ENCODE peak calls at places on chromosomes 12 and 14, in four cellular contexts. V, N, Q and S are unnamed samples.

GRCh38 chr12:105522166-105522825 is 191.8 kb downstream of the C12orf75 start:
- DNase-seq in N (no peak), V (no peak), Q (no peak), S (no peak)

GRCh38 chr14:74618078-74618952 is 6.3 kb upstream of the LTBP2 start:
- DNase-seq in V (peak), Q (peak), N (peak), S (no peak)

GRCh38 chr12:95402096-95402495 is 71.9 kb upstream of the METAP2 start:
- DNase-seq in V (no peak), N (no peak), Q (no peak), S (no peak)

GRCh38 chr12:112308184-112308583 is 74.0 kb downstream of the HECTD4 start:
- DNase-seq in V (no peak), Q (no peak), N (no peak), S (no peak)

GRCh38 chr12:5383961-5384360 is 47.9 kb upstream of the NTF3 start:
- DNase-seq in Q (no peak), N (no peak), V (no peak), S (no peak)

GRCh38 chr14:77622562-77622961 is 6.1 kb upstream of the SPTLC2 start:
- DNase-seq in N (no peak), V (no peak), Q (peak), S (no peak)

GRCh38 chr14:93078830-93079229 is 36.9 kb downstream of the ITPK1 start:
- DNase-seq in N (no peak), V (no peak), Q (no peak), S (no peak)

GRCh38 chr14:93063393-93063792 is 52.3 kb downstream of the ITPK1 start:
- DNase-seq in Q (no peak), V (no peak), N (no peak), S (no peak)

GRCh38 chr14:67837011-67837624 is 17.5 kb downstream of the RAD51B start:
- DNase-seq in N (peak), V (no peak), Q (peak), S (peak)

GRCh38 chr12:55713721-55714120 is 2.1 kb upstream of the BLOC1S1 start:
- DNase-seq in Q (no peak), V (no peak), N (no peak), S (no peak)

GRCh38 chr12:109648446-109648980 is 65.1 kb upstream of the FAM222A start:
- DNase-seq in N (no peak), Q (no peak), V (peak), S (no peak)

GRCh38 chr14:32372154-32372553 is 43.1 kb downstream of the AKAP6 start:
- DNase-seq in Q (no peak), N (no peak), V (no peak), S (no peak)

GRCh38 chr12:11727133-11727664 is 77.7 kb downstream of the ETV6 start:
- DNase-seq in V (no peak), Q (no peak), N (no peak), S (no peak)

GRCh38 chr12:42790761-42791151 is 201.2 kb upstream of the PRICKLE1 start:
- DNase-seq in Q (no peak), N (peak), V (no peak), S (no peak)

GRCh38 chr12:105897311-105897725 is 241.4 kb downstream of the NUAK1 start:
- DNase-seq in N (no peak), Q (no peak), V (no peak), S (no peak)

GRCh38 chr14:79831198-79831890 is 380.0 kb downstream of the DIO2 start:
- DNase-seq in Q (no peak), N (no peak), V (no peak), S (no peak)

GRCh38 chr12:122080149-122081107 is 1.9 kb downstream of the MLXIP start:
- DNase-seq in Q (peak), N (no peak), V (peak), S (no peak)

GRCh38 chr14:32720927-32721326 is 217.8 kb upstream of the NPAS3 start:
- DNase-seq in V (no peak), N (no peak), Q (no peak), S (peak)

GRCh38 chr14:96178674-96179321 is 25.8 kb upstream of the BDKRB2 start:
- DNase-seq in N (no peak), Q (no peak), V (peak), S (no peak)

GRCh38 chr12:88623777-88624548 is 43.7 kb upstream of the KITLG start:
- DNase-seq in V (no peak), N (no peak), Q (no peak), S (no peak)

GRCh38 chr12:123017753-123018152 is 37.3 kb downstream of the ARL6IP4 start:
- DNase-seq in V (no peak), N (no peak), Q (no peak), S (no peak)

GRCh38 chr14:35386673-35387125 is 17.9 kb downstream of the NFKBIA start:
- DNase-seq in V (no peak), N (no peak), Q (no peak), S (no peak)

GRCh38 chr14:69957986-69958385 is 78.8 kb downstream of the SMOC1 start:
- DNase-seq in N (no peak), Q (no peak), V (no peak), S (no peak)

GRCh38 chr12:80268924-80269749 is 169.8 kb downstream of the OTOGL start:
- DNase-seq in V (no peak), N (peak), Q (no peak), S (no peak)

GRCh38 chr14:72665259-72665658 is 228.6 kb downstream of the DPF3 start:
- DNase-seq in Q (no peak), N (peak), V (no peak), S (no peak)

GRCh38 chr12:130026608-130027176 is 122.9 kb upstream of the TMEM132D start:
- DNase-seq in Q (peak), N (no peak), V (no peak), S (no peak)

GRCh38 chr14:32683679-32684078 is 255.0 kb upstream of the NPAS3 start:
- DNase-seq in V (no peak), Q (no peak), N (no peak), S (no peak)

GRCh38 chr14:89125216-89125615 is 291.8 kb downstream of the FOXN3 start:
- DNase-seq in Q (no peak), N (no peak), V (no peak), S (no peak)

GRCh38 chr14:90785876-90786450 is 30.3 kb downstream of the TTC7B start:
- DNase-seq in N (no peak), V (no peak), Q (no peak), S (no peak)

GRCh38 chr14:59374048-59374447 is 91.1 kb downstream of the GPR135 start:
- DNase-seq in Q (no peak), N (no peak), V (no peak), S (no peak)

GRCh38 chr12:92503029-92503931 is 199.5 kb upstream of the PLEKHG7 start:
- DNase-seq in N (no peak), Q (no peak), V (no peak), S (no peak)

GRCh38 chr14:96138241-96138640 is 66.4 kb upstream of the BDKRB2 start:
- DNase-seq in Q (no peak), N (no peak), V (no peak), S (no peak)

GRCh38 chr12:105457026-105457425 is 126.5 kb downstream of the C12orf75 start:
- DNase-seq in Q (no peak), N (no peak), V (no peak), S (no peak)

GRCh38 chr14:21486640-21487087 is 9.7 kb downstream of the TOX4 start:
- DNase-seq in N (no peak), V (no peak), Q (no peak), S (no peak)

GRCh38 chr12:111429760-111430417 is 24.2 kb downstream of the SH2B3 start:
- DNase-seq in V (no peak), Q (no peak), N (no peak), S (no peak)

GRCh38 chr12:25957898-25958253 is 606 bp upstream of the RASSF8 start:
- DNase-seq in Q (no peak), V (no peak), N (no peak), S (no peak)

GRCh38 chr12:71541583-71541982 is 102.0 kb downstream of the LGR5 start:
- DNase-seq in Q (no peak), N (no peak), V (no peak), S (no peak)

GRCh38 chr14:96489327-96489726 is 12.9 kb upstream of the PAPOLA start:
- DNase-seq in V (no peak), Q (no peak), N (no peak), S (no peak)

GRCh38 chr12:106329231-106329985 is 26.9 kb downstream of the TCP11L2 start:
- DNase-seq in N (no peak), V (no peak), Q (no peak), S (no peak)

GRCh38 chr12:75908961-75909699 is 122.4 kb downstream of the PHLDA1 start:
- DNase-seq in Q (peak), V (no peak), N (no peak), S (no peak)

GRCh38 chr12:75913502-75914110 is 118.0 kb downstream of the PHLDA1 start:
- DNase-seq in Q (no peak), V (no peak), N (no peak), S (no peak)

GRCh38 chr12:75905975-75906374 is 125.6 kb downstream of the PHLDA1 start:
- DNase-seq in Q (no peak), N (no peak), V (no peak), S (no peak)

GRCh38 chr12:75909714-75910451 is 121.7 kb downstream of the PHLDA1 start:
- DNase-seq in Q (no peak), N (no peak), V (no peak), S (no peak)

DNA sequence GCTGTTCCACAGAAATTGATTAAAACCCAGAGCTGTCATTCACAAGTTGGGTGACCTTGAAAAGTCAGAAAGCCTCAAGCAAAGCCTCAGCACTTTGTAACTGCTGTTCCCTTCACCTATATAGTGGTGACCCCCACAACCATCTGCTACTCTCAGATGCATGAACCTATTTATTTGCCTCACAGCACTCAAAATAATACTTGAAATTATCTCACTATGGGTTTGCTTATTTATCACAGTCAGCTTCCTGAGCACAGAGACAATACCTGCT is 121.2 kb downstream of the PHLDA1 start:
- DNase-seq in V (no peak), N (no peak), Q (no peak), S (no peak)
- TF ChIP-seq POLR2AphosphoS5 in V (no peak), N (no peak), Q (no peak), S (no peak)

GRCh38 chr12:116274552-116275375 is 2.7 kb downstream of the MED13L start:
- DNase-seq in N (no peak), Q (no peak), V (no peak), S (no peak)
- H3K4me3 ChIP-seq in N (peak), Q (peak), V (no peak), S (peak)

DNA sequence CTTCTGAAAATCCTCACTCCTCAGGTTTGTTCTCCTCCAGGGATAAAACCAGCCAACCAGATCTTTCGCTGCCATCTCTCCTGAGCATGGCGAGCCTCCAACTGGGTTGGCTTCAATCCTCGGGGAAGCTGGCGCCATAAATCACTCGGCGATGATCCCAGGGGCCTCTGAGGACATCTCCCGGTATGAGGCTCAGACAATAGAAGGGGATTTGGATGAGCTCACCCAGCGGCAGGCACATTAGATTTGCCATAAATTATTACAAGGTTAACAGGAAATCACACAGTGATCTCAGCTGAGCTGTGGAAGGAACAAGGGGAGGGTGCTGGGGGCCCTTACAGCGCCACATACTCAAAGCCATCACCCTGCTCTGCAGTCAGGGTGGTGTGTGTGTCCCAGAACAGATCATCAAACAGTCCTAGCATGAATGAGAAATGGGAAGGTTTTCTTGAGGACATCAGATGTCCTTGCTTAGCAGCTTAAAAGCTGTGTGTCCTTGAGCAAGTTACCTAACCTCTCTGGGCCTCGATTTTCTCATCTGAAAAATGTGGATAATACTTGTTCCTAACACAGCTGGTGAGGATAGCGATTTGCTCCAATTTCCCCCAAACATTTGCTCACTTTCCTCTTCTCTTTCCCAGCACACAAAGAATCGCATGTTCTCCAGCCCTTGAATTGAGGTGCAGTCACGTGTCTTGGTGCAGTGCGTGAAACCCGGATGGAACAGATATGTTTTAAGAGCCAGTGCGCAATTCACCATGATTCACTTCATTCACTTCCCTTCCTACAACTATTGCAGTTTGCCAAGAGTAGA is 142.8 kb downstream of the SCARB1 start:
- DNase-seq in N (no peak), V (no peak), Q (peak), S (peak)
- TF ChIP-seq POLR2AphosphoS5 in N (no peak), V (peak), Q (no peak), S (peak)

DNA sequence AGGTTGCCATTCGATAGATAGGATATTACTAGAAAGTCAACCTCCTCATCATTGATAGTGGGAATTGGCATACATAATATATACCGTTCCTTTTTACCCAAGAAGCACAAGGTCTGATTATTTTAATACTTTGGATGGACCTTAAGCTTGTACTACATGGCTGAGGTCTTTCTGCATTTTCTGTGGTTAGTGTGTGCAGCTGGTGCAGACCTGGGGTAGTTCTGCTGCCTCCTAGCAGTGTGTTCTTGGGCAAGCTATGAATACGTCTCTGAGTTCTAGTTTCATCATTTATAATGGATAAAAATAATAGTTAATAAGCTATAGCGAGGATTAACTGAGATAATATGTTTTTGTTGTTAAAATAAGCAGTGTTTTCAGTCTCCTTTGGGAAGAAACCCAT is 2.2 kb downstream of the ZDHHC17 start:
- DNase-seq in V (no peak), Q (no peak), N (no peak), S (no peak)
- H3K4me3 ChIP-seq in V (no peak), Q (no peak), N (no peak), S (no peak)

GRCh38 chr12:101931498-101932326 is 54.3 kb downstream of the DRAM1 start:
- DNase-seq in V (no peak), N (no peak), Q (no peak), S (no peak)

GRCh38 chr12:101939306-101939705 is 61.9 kb downstream of the DRAM1 start:
- DNase-seq in N (no peak), V (no peak), Q (no peak), S (no peak)

GRCh38 chr12:101939856-101940265 is 62.5 kb downstream of the DRAM1 start:
- DNase-seq in Q (peak), V (no peak), N (peak), S (peak)

GRCh38 chr12:101933866-101934514 is 56.6 kb downstream of the DRAM1 start:
- DNase-seq in Q (no peak), V (no peak), N (no peak), S (no peak)

DNA sequence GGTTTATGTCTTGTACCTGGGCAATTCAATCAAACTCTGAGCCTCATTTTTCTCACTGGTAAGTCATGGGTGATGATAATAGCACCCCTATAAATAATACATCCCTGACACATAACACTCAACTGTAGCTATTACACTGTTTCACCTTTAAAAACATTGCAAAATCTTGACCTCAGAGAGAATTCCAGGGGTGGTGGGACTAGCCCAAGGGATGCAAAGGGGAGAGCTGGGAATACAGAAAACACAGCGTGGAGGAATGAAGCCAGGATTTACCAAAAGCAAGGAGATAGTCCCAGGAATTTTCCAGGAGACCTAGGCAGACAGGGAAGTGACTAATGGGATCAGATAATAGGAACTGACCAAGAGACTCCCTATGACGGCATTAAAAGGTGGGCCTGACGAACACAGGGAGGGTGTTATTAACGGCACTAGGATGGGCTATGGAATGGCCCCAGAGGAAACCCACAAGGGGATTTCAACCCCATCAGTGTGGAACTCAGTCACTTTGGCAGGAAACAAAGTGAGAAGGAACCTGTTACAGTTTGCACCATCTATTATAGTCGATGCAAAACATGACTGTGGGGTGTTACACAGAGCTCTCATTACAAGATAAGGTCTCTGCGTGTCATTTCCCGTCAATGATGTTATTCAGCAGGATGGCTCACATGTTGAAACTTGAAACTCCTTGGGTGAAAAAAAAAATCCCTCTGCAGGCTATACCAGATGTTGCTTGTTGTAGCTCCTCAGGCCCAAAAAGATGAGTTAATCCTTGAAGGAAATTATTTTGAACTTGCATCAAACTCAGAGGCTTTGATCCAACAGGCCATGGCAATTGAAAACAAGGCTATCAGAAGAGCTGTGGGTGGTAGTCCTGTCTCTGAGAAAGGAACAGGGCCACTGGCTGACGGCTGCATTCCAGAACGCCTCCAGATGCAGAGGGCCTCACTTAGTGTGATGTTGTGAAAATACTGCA is 58.7 kb downstream of the DRAM1 start:
- DNase-seq in Q (no peak), N (no peak), V (no peak), S (peak)
- TF ChIP-seq POLR2AphosphoS5 in Q (no peak), N (no peak), V (peak), S (no peak)

DNA sequence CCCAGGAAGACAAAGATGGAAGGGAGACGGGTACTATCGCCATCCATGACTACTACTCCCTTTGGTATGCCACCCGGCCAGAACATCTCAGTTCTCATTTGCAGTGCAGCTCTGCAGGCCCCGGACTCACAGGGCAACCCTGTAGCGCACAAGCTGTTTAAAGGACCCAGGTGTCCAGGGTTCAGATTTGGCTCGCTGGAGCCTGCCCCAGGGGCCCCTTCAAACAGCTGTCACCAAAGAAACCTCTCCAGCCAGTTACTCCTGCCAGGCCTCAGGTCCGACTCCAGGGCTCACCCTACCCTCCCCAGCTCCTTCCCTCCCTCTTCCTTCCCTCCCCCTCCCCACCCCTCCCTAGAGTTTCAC is 5.5 kb upstream of the CHD4 start:
- DNase-seq in V (no peak), Q (no peak), N (no peak), S (no peak)
- H3K4me3 ChIP-seq in V (no peak), Q (peak), N (peak), S (peak)